ENCODE peak calls at places on chromosomes 12 and 14, in four cellular contexts. V is germinal center; C is NCI-H460; W is activated naive CD4-positive, alpha-beta T cell. E is an unnamed sample.

GRCh38 chr12:116881325-116881866 is at the start of gene HRK:
- DNase-seq in W (no peak), V (no peak), C (no peak), E (no peak)

GRCh38 chr12:121452356-121453021 is 52.6 kb downstream of the RNF34 start:
- DNase-seq in V (no peak), W (no peak), C (no peak), E (no peak)

GRCh38 chr12:81196595-81196994 is 118.7 kb downstream of the ACSS3 start:
- DNase-seq in C (no peak), W (no peak), V (no peak), E (no peak)

GRCh38 chr12:49891476-49891875 is 12.2 kb downstream of the FAIM2 start:
- DNase-seq in C (no peak), W (no peak), V (no peak), E (no peak)

GRCh38 chr14:68986225-68986624 is 7.1 kb upstream of the ACTN1 start:
- DNase-seq in W (no peak), V (no peak), C (no peak), E (no peak)

GRCh38 chr14:66649515-66649914 is 141.6 kb downstream of the GPHN start:
- DNase-seq in W (no peak), C (no peak), V (no peak), E (no peak)

GRCh38 chr12:88493651-88494050 is 86.6 kb downstream of the KITLG start:
- DNase-seq in V (no peak), C (no peak), W (no peak), E (no peak)

GRCh38 chr12:9364224-9365176 is 156.3 kb upstream of the PZP start:
- DNase-seq in V (peak; percentile 60), C (no peak), W (no peak), E (no peak)

GRCh38 chr14:91249841-91250616 is 5.5 kb upstream of the GPR68 start:
- DNase-seq in W (no peak), C (no peak), V (no peak), E (no peak)

GRCh38 chr12:96274331-96274730 is 80.2 kb downstream of the ELK3 start:
- DNase-seq in C (no peak), W (no peak), V (no peak), E (no peak)

GRCh38 chr12:71626768-71627167 is 36.9 kb downstream of the ZFC3H1 start:
- DNase-seq in W (no peak), C (no peak), V (no peak), E (no peak)

GRCh38 chr12:1083888-1084262 is 92.9 kb downstream of the ERC1 start:
- DNase-seq in V (no peak), W (no peak), C (no peak), E (peak; percentile 52)

E was measured in AG09319.